ENCODE peak calls at places on chromosome 4, in five cellular contexts. X is fibroblast of the aortic adventitia, P is stomach, U is neural progenitor cell, V is mesothelial cell of epicardium. Z is an unnamed sample.

GRCh38 chr4:137961051-137961438 is 281.1 kb downstream of the SLC7A11 start:
- DNase-seq in X (peak), P (no peak), U (no peak), V (no peak), Z (no peak)

GRCh38 chr4:76539979-76540378 is 105.0 kb downstream of the SHROOM3 start:
- DNase-seq in X (peak), P (no peak), U (no peak), V (no peak), Z (no peak)

GRCh38 chr4:41506071-41506470 is 31.9 kb upstream of the LIMCH1 start:
- DNase-seq in X (peak), P (no peak), U (no peak), V (no peak), Z (no peak)

GRCh38 chr4:141654098-141654497 is 17.7 kb downstream of the IL15 start:
- DNase-seq in X (peak), P (no peak), U (peak), V (no peak), Z (no peak)

GRCh38 chr4:184375027-184375426 is 99.3 kb downstream of the IRF2 start:
- DNase-seq in X (no peak), P (no peak), U (no peak), V (no peak), Z (no peak)

GRCh38 chr4:58553679-58554078 is 1443.5 kb upstream of the IGFBP7 start:
- DNase-seq in X (no peak), P (no peak), U (no peak), V (no peak), Z (no peak)

GRCh38 chr4:70734168-70734954 is 12.6 kb downstream of the RUFY3 start:
- DNase-seq in X (peak), P (no peak), U (peak), V (no peak), Z (no peak)

GRCh38 chr4:142405021-142405991 is 440.8 kb downstream of the INPP4B start:
- DNase-seq in X (peak), P (peak), U (peak), V (peak), Z (no peak)

GRCh38 chr4:37891221-37892159 is 606 bp downstream of the TBC1D1 start:
- DNase-seq in X (peak), P (peak), U (peak), V (peak), Z (no peak)

GRCh38 chr4:15656038-15656470 is 897 bp upstream of the FBXL5 start:
- DNase-seq in X (peak), P (no peak), U (peak), V (no peak), Z (no peak)

GRCh38 chr4:76948441-76949292 is 885 bp upstream of the SEPTIN11 start:
- DNase-seq in X (peak), P (peak), U (peak), V (peak), Z (peak)

GRCh38 chr4:174713181-174713580 is 115.9 kb downstream of the GLRA3 start:
- DNase-seq in X (no peak), P (no peak), U (peak), V (no peak), Z (no peak)

GRCh38 chr4:169756971-169757574 is 671 bp downstream of the HPF1 start:
- DNase-seq in X (peak), P (no peak), U (no peak), V (no peak), Z (no peak)

GRCh38 chr4:151248519-151248918 is 28.4 kb upstream of the PRSS48 start:
- DNase-seq in X (no peak), P (no peak), U (no peak), V (no peak), Z (no peak)

GRCh38 chr4:109440948-109441347 is 7.3 kb downstream of the SEC24B start:
- DNase-seq in X (peak), P (no peak), U (no peak), V (no peak), Z (no peak)

GRCh38 chr4:185534534-185534849 is 815 bp downstream of the PDLIM3 start:
- DNase-seq in X (no peak), P (no peak), U (no peak), V (no peak), Z (no peak)

GRCh38 chr4:106142616-106143015 is 173.4 kb downstream of the TBCK start:
- DNase-seq in X (no peak), P (no peak), U (no peak), V (no peak), Z (no peak)

GRCh38 chr4:106136777-106137331 is 179.2 kb downstream of the TBCK start:
- DNase-seq in X (no peak), P (no peak), U (no peak), V (no peak), Z (no peak)

DNA sequence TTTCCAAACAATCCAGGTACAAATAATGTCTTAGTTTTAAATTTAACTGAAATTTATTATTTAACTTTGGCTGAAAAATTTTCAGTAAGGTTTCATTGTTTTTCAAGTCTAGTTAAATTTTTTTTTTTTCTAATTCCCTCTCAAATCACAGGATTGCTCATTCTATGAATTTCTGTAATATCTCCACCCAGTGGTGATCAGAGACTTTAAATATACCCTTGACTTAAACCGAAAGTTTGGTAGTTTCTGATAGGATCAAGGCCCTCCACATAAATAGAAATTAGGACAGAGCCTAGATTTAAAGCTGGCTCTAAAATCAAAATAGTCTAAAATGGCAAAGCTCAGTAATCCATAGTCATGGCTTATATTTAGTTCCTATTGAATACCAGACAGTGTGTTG is 175.4 kb downstream of the TBCK start:
- DNase-seq in X (peak), P (no peak), U (no peak), V (no peak), Z (no peak)
- TF ChIP-seq CTCF in X (no peak), P (no peak), U (no peak), V (no peak), Z (no peak)

GRCh38 chr4:7103031-7103598 is 35.3 kb upstream of the GRPEL1 start:
- DNase-seq in X (peak), P (peak), U (peak), V (peak), Z (peak)
- TF ChIP-seq CTCF in X (no peak), P (no peak), U (no peak), V (no peak), Z (no peak)

GRCh38 chr4:127352220-127352619 is 280.5 kb upstream of the INTU start:
- DNase-seq in X (no peak), P (no peak), U (peak), V (no peak), Z (no peak)
- TF ChIP-seq CTCF in X (no peak), P (no peak), U (peak), V (no peak), Z (no peak)

GRCh38 chr4:168218663-168219062 is 99.9 kb downstream of the DDX60 start:
- DNase-seq in X (peak), P (no peak), U (no peak), V (no peak), Z (no peak)
- TF ChIP-seq CTCF in X (no peak), P (no peak), U (no peak), V (no peak), Z (no peak)

GRCh38 chr4:36399762-36400353 is 118.4 kb downstream of the DTHD1 start:
- DNase-seq in X (no peak), P (no peak), U (peak), V (no peak), Z (no peak)

DNA sequence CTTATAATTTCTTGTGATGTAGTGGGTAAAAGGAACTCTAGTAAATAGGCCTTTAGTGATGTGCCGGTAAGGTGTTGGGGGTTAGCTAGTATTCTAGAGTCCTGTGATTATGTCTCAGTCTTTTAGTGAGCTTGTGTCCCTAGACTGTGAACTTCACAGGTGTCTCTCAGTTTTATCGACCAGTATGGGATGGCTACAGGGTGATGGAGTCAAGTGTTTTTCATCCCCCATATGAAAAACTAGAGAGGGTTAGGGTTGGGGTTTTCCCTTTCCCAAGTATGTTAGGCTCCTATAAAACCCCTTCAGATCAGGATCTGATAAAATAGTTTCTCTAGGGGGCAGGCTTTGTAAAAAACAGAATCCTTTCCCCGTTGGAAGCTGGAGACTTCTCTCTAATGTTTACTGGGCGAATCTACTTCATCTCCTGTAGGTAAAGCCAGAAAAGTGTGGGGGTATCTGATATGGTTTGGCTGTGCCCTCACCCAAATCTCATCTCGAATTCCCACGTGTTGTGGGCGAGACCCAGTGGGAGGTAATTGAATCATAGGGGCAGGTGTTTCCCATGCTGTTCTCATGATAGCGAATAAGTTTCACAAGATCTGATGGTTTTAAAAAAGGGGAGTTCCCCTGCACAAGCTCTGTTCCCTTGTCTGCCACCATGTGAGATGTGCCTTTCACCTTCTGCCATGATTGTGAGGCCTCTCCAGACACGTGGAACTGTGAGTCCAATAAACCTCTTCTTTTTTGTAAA is 120.8 kb downstream of the DTHD1 start:
- DNase-seq in X (no peak), P (no peak), U (no peak), V (no peak), Z (no peak)
- TF ChIP-seq CTCF in X (no peak), P (no peak), U (no peak), V (no peak), Z (no peak)

GRCh38 chr4:53935780-53936179 is 128.6 kb downstream of the CHIC2 start:
- DNase-seq in X (peak), P (no peak), U (no peak), V (no peak), Z (no peak)

GRCh38 chr4:53942712-53943111 is 121.7 kb downstream of the CHIC2 start:
- DNase-seq in X (no peak), P (no peak), U (no peak), V (no peak), Z (no peak)

GRCh38 chr4:53937327-53937726 is 127.1 kb downstream of the CHIC2 start:
- DNase-seq in X (peak), P (no peak), U (no peak), V (no peak), Z (no peak)

GRCh38 chr4:53941331-53941730 is 123.1 kb downstream of the CHIC2 start:
- DNase-seq in X (no peak), P (no peak), U (no peak), V (no peak), Z (no peak)

GRCh38 chr4:53937918-53938317 is 126.5 kb downstream of the CHIC2 start:
- DNase-seq in X (peak), P (no peak), U (no peak), V (no peak), Z (no peak)
- TF ChIP-seq CTCF in X (no peak), P (no peak), U (no peak), V (no peak), Z (no peak)

GRCh38 chr4:153218961-153219360 is 14.7 kb downstream of the TRIM2 start:
- DNase-seq in X (no peak), P (no peak), U (no peak), V (no peak), Z (no peak)

GRCh38 chr4:153215976-153216375 is 11.7 kb downstream of the TRIM2 start:
- DNase-seq in X (no peak), P (no peak), U (no peak), V (no peak), Z (no peak)

GRCh38 chr4:153212755-153213154 is 8.5 kb downstream of the TRIM2 start:
- DNase-seq in X (peak), P (no peak), U (no peak), V (no peak), Z (no peak)

GRCh38 chr4:153217440-153217839 is 13.2 kb downstream of the TRIM2 start:
- DNase-seq in X (peak), P (no peak), U (no peak), V (no peak), Z (no peak)

GRCh38 chr4:153216546-153216945 is 12.3 kb downstream of the TRIM2 start:
- DNase-seq in X (no peak), P (no peak), U (peak), V (no peak), Z (no peak)
- TF ChIP-seq CTCF in X (no peak), P (no peak), U (no peak), V (no peak), Z (no peak)

GRCh38 chr4:168666531-168666930 is 169.7 kb downstream of the PALLD start:
- DNase-seq in X (peak), P (no peak), U (no peak), V (no peak), Z (no peak)
- TF ChIP-seq CTCF in X (no peak), P (no peak), U (no peak), V (no peak), Z (no peak)

GRCh38 chr4:792729-793108 is 33.2 kb downstream of the CPLX1 start:
- DNase-seq in X (no peak), P (no peak), U (no peak), V (no peak), Z (no peak)

GRCh38 chr4:790466-790820 is 35.5 kb downstream of the CPLX1 start:
- DNase-seq in X (no peak), P (no peak), U (no peak), V (no peak), Z (no peak)

GRCh38 chr4:793109-793861 is 32.6 kb downstream of the CPLX1 start:
- DNase-seq in X (no peak), P (no peak), U (peak), V (no peak), Z (no peak)

GRCh38 chr4:791201-791865 is 34.6 kb downstream of the CPLX1 start:
- DNase-seq in X (no peak), P (no peak), U (no peak), V (no peak), Z (no peak)

DNA sequence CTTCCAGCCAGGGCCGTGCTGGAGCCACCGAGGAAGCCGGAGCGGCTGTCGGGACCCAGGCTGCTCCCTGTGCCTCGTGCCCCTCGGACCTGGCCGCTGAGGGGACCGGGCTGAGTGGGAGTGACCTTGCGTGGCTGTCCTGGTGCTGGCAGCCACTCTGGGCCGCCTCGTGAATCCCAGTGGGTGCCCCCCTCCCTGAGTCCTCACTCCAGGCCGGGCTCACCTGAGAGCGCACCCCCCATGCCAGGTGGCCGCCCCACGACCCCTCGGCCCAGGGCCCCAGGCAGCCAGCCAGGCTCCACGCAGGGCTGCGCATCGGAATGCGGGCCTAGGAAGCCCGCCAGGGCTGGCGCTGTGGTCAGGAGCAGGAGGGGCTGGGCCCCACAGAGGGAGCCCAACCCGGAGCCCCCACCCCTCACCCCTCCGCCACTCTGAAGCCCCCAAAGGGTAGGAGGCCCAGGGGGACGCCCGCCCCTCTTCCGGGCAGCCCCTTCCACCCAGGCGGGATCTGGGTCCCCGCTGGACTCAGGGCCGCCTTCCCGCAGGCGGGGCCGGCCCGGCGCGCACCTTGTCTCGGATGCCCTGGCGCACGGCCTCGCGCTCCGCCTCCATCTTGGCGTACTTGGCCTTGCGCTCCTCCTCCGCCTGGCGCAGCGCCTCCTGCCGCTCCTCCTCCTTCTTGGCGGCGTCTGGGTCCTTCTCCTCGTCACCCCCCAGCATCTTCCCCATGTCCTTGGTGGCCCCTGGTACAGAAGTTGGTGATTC is 33.9 kb downstream of the CPLX1 start:
- DNase-seq in X (peak), P (peak), U (no peak), V (no peak), Z (no peak)
- TF ChIP-seq CTCF in X (no peak), P (no peak), U (no peak), V (no peak), Z (no peak)

Z was measured in activated B cell treated with CpG ODN at 0.5 μM for 24 hours.